ENCODE peak calls at places on chromosome 10, in six cellular contexts. One of them, this sample, is unnamed.

GRCh38 chr10:48938990-48939536 is 577 bp downstream of the LRRC18 start:
- DNase-seq in IMR-90: no peak
- DNase-seq in mesenchymal stem cell: no peak
- DNase-seq in neuronal stem cell: no peak
- DNase-seq in trophoblast cell: no peak
- DNase-seq in H1: no peak
- DNase-seq in this sample: no peak

GRCh38 chr10:84298077-84298476 is 30.3 kb upstream of the CCSER2 start:
- DNase-seq in IMR-90: no peak
- DNase-seq in mesenchymal stem cell: no peak
- DNase-seq in neuronal stem cell: no peak
- DNase-seq in trophoblast cell: no peak
- DNase-seq in H1: no peak
- DNase-seq in this sample: no peak

GRCh38 chr10:125811251-125811650 is 11.8 kb downstream of the UROS start:
- DNase-seq in IMR-90: no peak
- DNase-seq in mesenchymal stem cell: no peak
- DNase-seq in neuronal stem cell: no peak
- DNase-seq in trophoblast cell: no peak
- DNase-seq in H1: no peak
- DNase-seq in this sample: no peak

GRCh38 chr10:89392974-89393373 is 551 bp downstream of the IFIT1 start:
- DNase-seq in IMR-90: peak; percentile 92
- DNase-seq in mesenchymal stem cell: peak; percentile 98
- DNase-seq in neuronal stem cell: no peak
- DNase-seq in trophoblast cell: peak; percentile 59
- DNase-seq in H1: no peak
- DNase-seq in this sample: no peak

GRCh38 chr10:11986593-11987216 is 55.9 kb downstream of the UPF2 start:
- DNase-seq in IMR-90: peak; percentile 84
- DNase-seq in mesenchymal stem cell: peak; percentile 84
- DNase-seq in neuronal stem cell: peak; percentile 75
- DNase-seq in trophoblast cell: peak; percentile 91
- DNase-seq in H1: peak; percentile 27
- DNase-seq in this sample: peak; percentile 89

GRCh38 chr10:13834581-13835286 is 248.0 kb downstream of the PRPF18 start:
- DNase-seq in IMR-90: peak; percentile 52
- DNase-seq in mesenchymal stem cell: peak; percentile 38
- DNase-seq in neuronal stem cell: no peak
- DNase-seq in trophoblast cell: peak; percentile 68
- DNase-seq in H1: no peak
- DNase-seq in this sample: peak; percentile 27

GRCh38 chr10:20877554-20877953 is 19.6 kb downstream of the NEBL start:
- DNase-seq in IMR-90: no peak
- DNase-seq in mesenchymal stem cell: no peak
- DNase-seq in neuronal stem cell: no peak
- DNase-seq in trophoblast cell: no peak
- DNase-seq in H1: no peak
- DNase-seq in this sample: no peak

GRCh38 chr10:118981946-118982345 is 47.6 kb upstream of the NANOS1 start:
- DNase-seq in IMR-90: no peak
- DNase-seq in mesenchymal stem cell: no peak
- DNase-seq in neuronal stem cell: no peak
- DNase-seq in trophoblast cell: no peak
- DNase-seq in H1: no peak
- DNase-seq in this sample: no peak

GRCh38 chr10:124127965-124128810 is 34.8 kb upstream of the CHST15 start:
- DNase-seq in IMR-90: no peak
- DNase-seq in mesenchymal stem cell: no peak
- DNase-seq in neuronal stem cell: no peak
- DNase-seq in trophoblast cell: no peak
- DNase-seq in H1: no peak
- DNase-seq in this sample: no peak

GRCh38 chr10:111206521-111206920 is 129.7 kb downstream of the ADRA2A start:
- DNase-seq in IMR-90: no peak
- DNase-seq in mesenchymal stem cell: no peak
- DNase-seq in neuronal stem cell: no peak
- DNase-seq in trophoblast cell: no peak
- DNase-seq in H1: no peak
- DNase-seq in this sample: no peak

GRCh38 chr10:130992802-130993523 is 318.6 kb downstream of the TCERG1L start:
- DNase-seq in IMR-90: no peak
- DNase-seq in mesenchymal stem cell: no peak
- DNase-seq in neuronal stem cell: no peak
- DNase-seq in trophoblast cell: no peak
- DNase-seq in H1: no peak
- DNase-seq in this sample: no peak

GRCh38 chr10:26438534-26439269 is 561 bp downstream of the APBB1IP start:
- DNase-seq in IMR-90: no peak
- DNase-seq in mesenchymal stem cell: no peak
- DNase-seq in neuronal stem cell: no peak
- DNase-seq in trophoblast cell: peak; percentile 80
- DNase-seq in H1: no peak
- DNase-seq in this sample: peak; percentile 18

GRCh38 chr10:110398419-110399162 is 93.9 kb upstream of the SMNDC1 start:
- DNase-seq in IMR-90: peak; percentile 98
- DNase-seq in mesenchymal stem cell: peak; percentile 97
- DNase-seq in neuronal stem cell: no peak
- DNase-seq in trophoblast cell: peak; percentile 52
- DNase-seq in H1: no peak
- DNase-seq in this sample: peak; percentile 85

GRCh38 chr10:102646610-102647432 is 2.5 kb downstream of the TRIM8 start:
- DNase-seq in IMR-90: peak; percentile 55
- DNase-seq in mesenchymal stem cell: peak; percentile 69
- DNase-seq in neuronal stem cell: no peak
- DNase-seq in trophoblast cell: no peak
- DNase-seq in H1: no peak
- DNase-seq in this sample: no peak

GRCh38 chr10:78634389-78634815 is 434.4 kb upstream of the ZMIZ1 start:
- DNase-seq in IMR-90: peak; percentile 45
- DNase-seq in mesenchymal stem cell: peak; percentile 60
- DNase-seq in neuronal stem cell: no peak
- DNase-seq in trophoblast cell: peak; percentile 73
- DNase-seq in H1: peak; percentile 29
- DNase-seq in this sample: peak; percentile 83

GRCh38 chr10:71621783-71622526 is 97.6 kb downstream of the C10orf105 start:
- DNase-seq in IMR-90: peak; percentile 36
- DNase-seq in mesenchymal stem cell: peak; percentile 63
- DNase-seq in neuronal stem cell: no peak
- DNase-seq in trophoblast cell: peak; percentile 67
- DNase-seq in H1: no peak
- DNase-seq in this sample: peak; percentile 82

GRCh38 chr10:19730848-19731247 is 85.4 kb upstream of the PLXDC2 start:
- DNase-seq in IMR-90: peak; percentile 45
- DNase-seq in mesenchymal stem cell: peak; percentile 33
- DNase-seq in neuronal stem cell: no peak
- DNase-seq in trophoblast cell: no peak
- DNase-seq in H1: no peak
- DNase-seq in this sample: no peak

GRCh38 chr10:96512524-96512991 is 1.2 kb downstream of the TLL2 start:
- DNase-seq in IMR-90: peak; percentile 12
- DNase-seq in mesenchymal stem cell: peak; percentile 30
- DNase-seq in neuronal stem cell: no peak
- DNase-seq in trophoblast cell: peak; percentile 5
- DNase-seq in H1: peak; percentile 34
- DNase-seq in this sample: peak; percentile 33

GRCh38 chr10:1309969-1310789 is 254.0 kb downstream of the WDR37 start:
- DNase-seq in IMR-90: no peak
- DNase-seq in mesenchymal stem cell: no peak
- DNase-seq in neuronal stem cell: no peak
- DNase-seq in trophoblast cell: no peak
- DNase-seq in H1: peak; percentile 25
- DNase-seq in this sample: peak; percentile 63
- H3K4ac ChIP-seq in IMR-90: no peak overlapping the region
- H3K4ac ChIP-seq in mesenchymal stem cell: no peak overlapping the region
- H3K4ac ChIP-seq in neuronal stem cell: no peak overlapping the region
- H3K4ac ChIP-seq in trophoblast cell: no peak overlapping the region
- H3K4ac ChIP-seq in H1: peak overlapping the region; percentile 95
- H3K4ac ChIP-seq in this sample: no peak overlapping the region

DNA sequence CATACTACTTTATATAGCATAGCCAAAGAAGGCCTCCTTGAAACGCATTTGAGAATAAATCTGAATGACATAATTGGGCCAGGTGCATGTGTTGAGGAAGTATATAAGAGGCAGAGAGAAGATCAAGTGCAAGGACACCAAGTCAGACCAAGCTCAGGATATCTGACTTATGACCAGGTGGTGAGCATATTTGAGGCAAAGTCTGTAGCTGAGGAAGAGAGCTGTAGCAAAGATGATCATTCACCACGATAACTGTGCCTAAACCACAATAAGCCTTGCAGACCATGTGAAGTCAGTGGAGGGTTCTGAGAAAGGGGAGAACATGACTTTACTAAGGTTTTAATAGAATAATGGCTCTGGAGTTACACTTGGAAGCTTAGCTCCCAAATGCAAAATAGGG is 292.3 kb downstream of the SORCS1 start:
- DNase-seq in IMR-90: no peak
- DNase-seq in mesenchymal stem cell: no peak
- DNase-seq in neuronal stem cell: no peak
- DNase-seq in trophoblast cell: no peak
- DNase-seq in H1: no peak
- DNase-seq in this sample: no peak
- H3K4ac ChIP-seq in IMR-90: no peak overlapping the region
- H3K4ac ChIP-seq in mesenchymal stem cell: no peak overlapping the region
- H3K4ac ChIP-seq in neuronal stem cell: no peak overlapping the region
- H3K4ac ChIP-seq in trophoblast cell: no peak overlapping the region
- H3K4ac ChIP-seq in H1: no peak overlapping the region
- H3K4ac ChIP-seq in this sample: no peak overlapping the region

DNA sequence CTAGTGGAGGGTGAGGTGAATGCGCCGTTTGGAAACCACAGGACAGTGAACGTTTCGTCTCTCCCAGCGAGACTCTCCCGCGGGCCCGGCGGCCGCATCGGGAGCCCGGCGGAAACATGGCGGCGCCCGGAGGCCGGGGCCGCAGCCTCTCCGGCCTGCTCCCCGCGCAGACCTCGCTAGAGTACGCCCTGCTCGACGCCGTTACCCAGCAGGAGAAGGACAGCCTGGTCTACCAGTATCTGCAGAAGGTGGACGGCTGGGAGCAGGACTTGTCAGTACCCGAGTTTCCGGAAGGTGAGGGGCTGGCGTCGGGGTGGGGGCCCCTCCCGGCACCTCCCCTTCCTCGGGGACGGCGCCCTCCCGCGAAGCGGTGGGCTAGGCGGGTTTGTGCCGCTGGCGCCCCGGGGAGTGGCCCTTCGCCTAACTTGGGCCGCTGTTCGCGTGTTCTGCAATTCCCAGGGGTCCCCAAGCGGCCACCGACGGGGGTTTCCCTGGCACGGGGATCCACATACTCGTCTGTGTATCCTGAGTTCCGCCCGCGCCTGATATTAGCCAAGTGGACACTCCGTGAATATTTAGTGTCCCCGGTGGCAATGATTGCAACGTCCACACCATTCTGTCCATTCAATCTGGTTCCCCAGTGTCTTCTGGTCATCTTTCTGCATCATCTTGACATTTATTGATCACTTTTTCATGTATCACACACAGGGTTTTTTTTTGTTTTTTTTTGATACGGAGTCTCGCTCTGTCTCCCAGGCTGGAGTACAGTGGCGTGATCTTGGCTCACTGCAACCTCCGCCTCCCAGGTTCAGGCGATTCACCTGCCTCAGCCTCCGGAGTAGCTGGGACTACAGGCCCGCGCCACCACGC is 531 bp downstream of the NHLRC2 start:
- DNase-seq in IMR-90: peak; percentile 28
- DNase-seq in mesenchymal stem cell: peak; percentile 81
- DNase-seq in neuronal stem cell: no peak
- DNase-seq in trophoblast cell: peak; percentile 61
- DNase-seq in H1: no peak
- DNase-seq in this sample: peak; percentile 69
- H3K4ac ChIP-seq in IMR-90: peak overlapping the region; percentile 99
- H3K4ac ChIP-seq in mesenchymal stem cell: peak overlapping the region; percentile 89
- H3K4ac ChIP-seq in neuronal stem cell: no peak overlapping the region
- H3K4ac ChIP-seq in trophoblast cell: peak overlapping the region; percentile 66
- H3K4ac ChIP-seq in H1: peak overlapping the region; percentile 41
- H3K4ac ChIP-seq in this sample: peak overlapping the region; percentile 25

DNA sequence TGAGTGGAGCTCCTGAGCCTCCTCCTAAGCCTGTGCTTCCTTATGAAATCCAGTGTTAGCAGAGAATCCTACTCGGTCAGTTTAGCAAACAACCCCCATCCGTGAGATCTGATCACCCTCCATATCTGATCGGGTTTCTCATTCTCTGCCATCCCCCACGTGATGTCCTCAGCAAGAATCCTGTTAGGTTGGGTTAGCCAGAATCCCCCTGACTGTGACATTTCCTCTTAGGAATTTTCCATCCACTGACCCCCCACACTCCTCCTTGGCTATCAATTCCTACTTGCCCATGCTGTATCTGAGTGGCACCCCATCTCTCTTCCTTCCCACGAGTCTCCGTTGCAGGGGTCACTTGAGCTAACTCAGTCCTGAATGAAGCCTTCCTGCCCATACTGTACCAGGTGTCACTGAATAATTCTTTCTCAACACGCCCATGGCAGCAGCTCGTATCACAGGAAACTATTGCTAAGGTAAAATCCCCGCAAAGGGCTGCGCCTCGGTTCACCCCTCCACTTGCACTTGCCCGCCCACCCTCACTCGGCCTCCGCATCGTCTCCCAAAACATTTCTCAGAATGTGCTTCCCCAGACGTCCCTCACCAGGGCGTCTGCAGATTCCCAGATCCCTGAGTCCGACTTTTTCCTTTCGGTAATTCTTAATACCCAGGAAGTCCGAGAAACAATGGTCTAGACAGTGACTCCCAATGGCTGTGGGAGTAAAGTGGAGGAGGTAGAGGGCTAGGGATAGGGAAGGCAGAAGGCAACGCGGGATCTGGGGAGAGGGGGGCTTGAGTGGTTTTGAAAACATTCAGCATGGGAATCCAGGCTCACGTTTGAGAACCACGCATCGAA is 44.0 kb downstream of the MYOF start:
- DNase-seq in IMR-90: peak; percentile 73
- DNase-seq in mesenchymal stem cell: peak; percentile 88
- DNase-seq in neuronal stem cell: no peak
- DNase-seq in trophoblast cell: peak; percentile 94
- DNase-seq in H1: no peak
- DNase-seq in this sample: peak; percentile 97
- H3K4ac ChIP-seq in IMR-90: peak overlapping the region; percentile 99
- H3K4ac ChIP-seq in mesenchymal stem cell: peak overlapping the region; percentile 99
- H3K4ac ChIP-seq in neuronal stem cell: peak overlapping the region; percentile 10
- H3K4ac ChIP-seq in trophoblast cell: peak overlapping the region; percentile 95
- H3K4ac ChIP-seq in H1: peak overlapping the region; percentile 69
- H3K4ac ChIP-seq in this sample: peak overlapping the region; percentile 93

GRCh38 chr10:37314862-37315261 is 189.5 kb downstream of the ANKRD30A start:
- DNase-seq in IMR-90: no peak
- DNase-seq in mesenchymal stem cell: no peak
- DNase-seq in neuronal stem cell: no peak
- DNase-seq in trophoblast cell: peak; percentile 80
- DNase-seq in H1: no peak
- DNase-seq in this sample: no peak
- H3K4ac ChIP-seq in IMR-90: no peak overlapping the region
- H3K4ac ChIP-seq in mesenchymal stem cell: no peak overlapping the region
- H3K4ac ChIP-seq in neuronal stem cell: no peak overlapping the region
- H3K4ac ChIP-seq in trophoblast cell: no peak overlapping the region
- H3K4ac ChIP-seq in H1: no peak overlapping the region
- H3K4ac ChIP-seq in this sample: no peak overlapping the region

This sample was measured in mesendoderm.